ENCODE peak calls at places on chromosomes 11 and 22, in eight cellular contexts. S, T, F, N, J, A, P and K are unnamed samples.

GRCh38 chr11:8561461-8561860 is 32.6 kb downstream of the STK33 start:
- DNase-seq in S (no peak), T (no peak), F (no peak), N (no peak), J (no peak), A (no peak), P (no peak), K (no peak)

GRCh38 chr22:42621505-42622002 is 6.9 kb upstream of the POLDIP3 start:
- DNase-seq in S (peak; percentile 91), T (peak; percentile 84), F (peak; percentile 88), N (peak; percentile 90), J (peak; percentile 69), A (peak; percentile 50), P (no peak), K (peak; percentile 92)

GRCh38 chr11:1507381-1508140 is 21.0 kb upstream of the MOB2 start:
- DNase-seq in S (peak; percentile 54), T (peak; percentile 81), F (no peak), N (no peak), J (peak; percentile 61), A (no peak), P (no peak), K (no peak)

GRCh38 chr11:75562048-75562835 is at the start of gene SERPINH1:
- DNase-seq in S (peak; percentile 97), T (peak; percentile 89), F (peak; percentile 83), N (peak; percentile 90), J (peak; percentile 93), A (peak; percentile 72), P (peak; percentile 89), K (peak; percentile 85)

GRCh38 chr11:6737872-6738466 is 33.8 kb downstream of the OR2AG2 start:
- DNase-seq in S (no peak), T (peak; percentile 42), F (no peak), N (no peak), J (no peak), A (peak; percentile 43), P (no peak), K (peak; percentile 14)

GRCh38 chr11:73391665-73392064 is 15.5 kb downstream of the RELT start:
- DNase-seq in S (no peak), T (no peak), F (no peak), N (no peak), J (peak; percentile 15), A (no peak), P (no peak), K (no peak)

GRCh38 chr22:38172489-38173155 is 9.0 kb downstream of the PLA2G6 start:
- DNase-seq in S (peak; percentile 84), T (peak; percentile 51), F (peak; percentile 81), N (peak; percentile 84), J (peak; percentile 92), A (no peak), P (peak; percentile 59), K (no peak)

GRCh38 chr22:33519140-33519973 is 400.9 kb downstream of the LARGE1 start:
- DNase-seq in S (no peak), T (no peak), F (no peak), N (no peak), J (peak; percentile 34), A (no peak), P (no peak), K (no peak)

GRCh38 chr11:14042686-14043440 is 80.3 kb downstream of the SPON1 start:
- DNase-seq in S (no peak), T (no peak), F (no peak), N (no peak), J (no peak), A (no peak), P (no peak), K (no peak)

GRCh38 chr22:33361581-33361980 is 303.4 kb upstream of the SYN3 start:
- DNase-seq in S (no peak), T (no peak), F (no peak), N (no peak), J (no peak), A (no peak), P (no peak), K (no peak)

GRCh38 chr11:70399681-70400112 is 1.4 kb downstream of the CTTN start:
- DNase-seq in S (peak; percentile 91), T (peak; percentile 81), F (peak; percentile 87), N (no peak), J (peak; percentile 92), A (peak; percentile 87), P (peak; percentile 89), K (no peak)

GRCh38 chr11:61776561-61777075 is 15.8 kb downstream of the TMEM258 start:
- DNase-seq in S (peak; percentile 78), T (peak; percentile 15), F (peak; percentile 90), N (no peak), J (no peak), A (peak; percentile 28), P (peak; percentile 51), K (peak; percentile 71)

GRCh38 chr22:19891350-19892248 is 36.9 kb upstream of the GNB1L start:
- DNase-seq in S (peak; percentile 75), T (peak; percentile 16), F (no peak), N (peak; percentile 89), J (no peak), A (no peak), P (no peak), K (peak; percentile 78)

GRCh38 chr11:69040581-69041260 is 8.0 kb upstream of the TPCN2 start:
- DNase-seq in S (no peak), T (peak; percentile 53), F (no peak), N (no peak), J (no peak), A (no peak), P (no peak), K (no peak)

GRCh38 chr11:40104941-40105550 is 1354.4 kb downstream of the LRRC4C start:
- DNase-seq in S (no peak), T (no peak), F (no peak), N (no peak), J (no peak), A (no peak), P (no peak), K (no peak)

GRCh38 chr11:3167143-3168119 is 2.3 kb upstream of the OSBPL5 start:
- DNase-seq in S (peak; percentile 58), T (no peak), F (no peak), N (peak; percentile 52), J (peak; percentile 19), A (no peak), P (no peak), K (no peak)

GRCh38 chr11:3169952-3170755 is 5.0 kb upstream of the OSBPL5 start:
- DNase-seq in S (peak; percentile 73), T (no peak), F (peak; percentile 56), N (peak; percentile 56), J (peak; percentile 34), A (no peak), P (no peak), K (no peak)

GRCh38 chr11:3171931-3172560 is 6.9 kb upstream of the OSBPL5 start:
- DNase-seq in S (peak; percentile 35), T (no peak), F (no peak), N (peak; percentile 58), J (peak; percentile 11), A (no peak), P (peak; percentile 26), K (no peak)

GRCh38 chr11:3170756-3171670 is 5.9 kb upstream of the OSBPL5 start:
- DNase-seq in S (peak; percentile 46), T (no peak), F (no peak), N (peak; percentile 64), J (peak; percentile 22), A (no peak), P (no peak), K (no peak)

DNA sequence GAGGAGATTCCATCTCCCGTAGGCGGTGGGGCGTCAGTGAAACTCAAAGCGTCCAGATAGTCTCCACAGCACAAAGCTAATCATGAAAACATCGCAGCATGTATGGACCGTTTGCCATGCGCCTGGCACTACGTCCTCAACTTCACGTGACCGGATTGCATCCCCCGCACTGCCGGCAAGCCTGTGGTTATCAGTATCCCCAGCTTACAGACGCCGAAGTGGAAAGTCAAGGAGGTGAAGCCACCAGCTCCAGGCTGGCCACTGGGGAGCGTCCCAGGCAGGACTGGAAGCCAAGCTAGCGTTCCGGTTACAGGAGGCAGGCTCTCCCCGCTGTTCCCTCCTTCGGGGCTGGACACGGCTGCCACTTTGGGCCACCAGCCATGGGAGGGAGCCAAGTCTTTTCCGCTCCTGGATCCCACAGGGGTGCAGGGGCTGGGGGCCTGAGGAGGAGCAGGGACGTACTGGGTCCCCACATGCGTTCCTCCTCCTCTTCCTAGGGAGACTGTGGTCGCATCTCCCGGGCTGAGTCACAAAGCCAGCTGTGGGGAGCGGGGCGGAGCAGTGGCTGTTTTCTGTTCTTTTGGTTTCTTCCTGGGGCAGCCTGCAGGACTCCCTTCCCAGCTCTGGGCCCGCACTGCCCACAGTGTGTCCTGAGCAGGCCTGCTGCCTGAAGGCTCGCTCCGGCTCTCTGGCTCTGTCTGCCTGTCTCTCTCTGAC is 4.3 kb upstream of the OSBPL5 start:
- DNase-seq in S (peak; percentile 80), T (peak; percentile 40), F (peak; percentile 68), N (peak; percentile 78), J (peak; percentile 63), A (peak; percentile 21), P (peak; percentile 59), K (no peak)
- TF ChIP-seq CTCF in S (no peak), T (no peak), F (no peak), N (no peak), J (no peak), A (no peak), P (no peak), K (no peak)

GRCh38 chr11:44308256-44308922 is 1.6 kb downstream of the ALX4 start:
- DNase-seq in S (peak; percentile 9), T (no peak), F (no peak), N (no peak), J (no peak), A (no peak), P (no peak), K (no peak)

GRCh38 chr11:44307340-44308099 is 2.4 kb downstream of the ALX4 start:
- DNase-seq in S (peak; percentile 0), T (no peak), F (no peak), N (no peak), J (no peak), A (no peak), P (no peak), K (no peak)

GRCh38 chr11:44305643-44306468 is 4.1 kb downstream of the ALX4 start:
- DNase-seq in S (no peak), T (peak; percentile 58), F (peak; percentile 74), N (peak; percentile 82), J (no peak), A (no peak), P (no peak), K (no peak)

GRCh38 chr11:44305149-44305642 is 4.7 kb downstream of the ALX4 start:
- DNase-seq in S (no peak), T (no peak), F (no peak), N (no peak), J (no peak), A (no peak), P (no peak), K (no peak)

GRCh38 chr11:44306469-44307244 is 3.3 kb downstream of the ALX4 start:
- DNase-seq in S (no peak), T (no peak), F (no peak), N (no peak), J (no peak), A (no peak), P (no peak), K (no peak)
- H3K4me1 ChIP-seq in S (peaks cover 12% of the 10 kb centered on the region), T (peaks cover 48% of the 10 kb centered on the region), F (no peaks in the 10 kb centered on the region), N (peaks cover 60% of the 10 kb centered on the region), J (peaks cover 14% of the 10 kb centered on the region), A (peaks cover 8% of the 10 kb centered on the region), P (peaks cover 6% of the 10 kb centered on the region), K (no peaks in the 10 kb centered on the region)

GRCh38 chr11:83671295-83671694 is 385.1 kb upstream of the CCDC90B start:
- DNase-seq in S (no peak), T (no peak), F (no peak), N (no peak), J (no peak), A (no peak), P (no peak), K (no peak)
- TF ChIP-seq CTCF in S (no peak), T (peak; percentile 10), F (no peak), N (no peak), J (no peak), A (no peak), P (no peak), K (no peak)

GRCh38 chr11:86802601-86803051 is 2.3 kb downstream of the PRSS23 start:
- DNase-seq in S (no peak), T (peak; percentile 21), F (no peak), N (no peak), J (no peak), A (peak; percentile 53), P (no peak), K (no peak)
- H3K4me1 ChIP-seq in S (peaks cover 2% of the 10 kb centered on the region), T (peaks cover 24% of the 10 kb centered on the region), F (peaks cover 7% of the 10 kb centered on the region), N (peaks cover 61% of the 10 kb centered on the region), J (no peaks in the 10 kb centered on the region), A (peaks cover 37% of the 10 kb centered on the region), P (peaks cover 21% of the 10 kb centered on the region), K (no peaks in the 10 kb centered on the region)